ENCODE peak calls at places on chromosome 18, in four cellular contexts. T, O, K and F are unnamed samples.

GRCh38 chr18:22424564-22424963 is 6.8 kb upstream of the CTAGE1 start:
- DNase-seq in T (no peak), O (no peak), K (no peak), F (no peak)

GRCh38 chr18:36455931-36456330 is 158.4 kb downstream of the FHOD3 start:
- DNase-seq in T (no peak), O (no peak), K (no peak), F (no peak)

GRCh38 chr18:36128907-36129299 is 237 bp downstream of the SLC39A6 start:
- DNase-seq in T (no peak), O (no peak), K (no peak), F (no peak)

GRCh38 chr18:41617592-41617991 is 337.4 kb upstream of the PIK3C3 start:
- DNase-seq in T (no peak), O (no peak), K (no peak), F (no peak)

GRCh38 chr18:21243041-21243431 is 1.0 kb downstream of the GREB1L start:
- DNase-seq in T (no peak), O (no peak), K (no peak), F (no peak)

GRCh38 chr18:36045241-36045999 is 21.9 kb downstream of the RPRD1A start:
- DNase-seq in T (no peak), O (no peak), K (no peak), F (no peak)

GRCh38 chr18:69935319-69936190 is 12.1 kb downstream of the CD226 start:
- DNase-seq in T (no peak), O (peak; percentile 83), K (no peak), F (peak; percentile 39)

GRCh38 chr18:26003391-26003790 is 87.0 kb downstream of the SS18 start:
- DNase-seq in T (no peak), O (no peak), K (no peak), F (no peak)

GRCh38 chr18:68893396-68893795 is 95.5 kb downstream of the CCDC102B start:
- DNase-seq in T (no peak), O (no peak), K (no peak), F (no peak)

GRCh38 chr18:67525328-67526110 is 9.0 kb upstream of the DSEL start:
- DNase-seq in T (peak; percentile 82), O (no peak), K (no peak), F (no peak)

GRCh38 chr18:48929951-48930713 is 20.6 kb downstream of the SMAD7 start:
- DNase-seq in T (no peak), O (no peak), K (peak; percentile 90), F (peak; percentile 73)

DNA sequence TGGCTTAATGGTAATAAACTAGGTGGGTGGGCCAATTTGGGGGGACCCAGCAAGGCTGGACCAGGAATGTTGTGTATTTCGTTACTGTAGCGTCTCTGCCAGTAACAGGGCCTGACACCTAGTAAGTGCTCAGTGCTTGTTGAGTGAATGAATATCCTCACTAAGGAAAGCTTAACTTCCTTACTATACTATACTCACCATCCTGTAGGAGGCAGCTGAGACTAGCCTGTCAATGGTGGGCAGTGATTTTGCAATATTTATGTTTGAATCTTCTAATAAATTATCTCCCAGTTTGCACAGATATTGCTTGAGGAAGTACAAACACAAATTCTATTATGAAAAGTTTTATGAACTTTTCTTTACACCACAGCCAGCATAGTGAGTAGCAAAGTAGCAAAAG is 370.7 kb upstream of the SYT4 start:
- DNase-seq in T (no peak), O (no peak), K (no peak), F (no peak)
- TF ChIP-seq CTCF in T (peak; percentile 13), O (no peak), K (no peak), F (no peak)

GRCh38 chr18:9922592-9923308 is 8.9 kb downstream of the VAPA start:
- DNase-seq in T (no peak), O (no peak), K (no peak), F (no peak)
- H3K4me1 ChIP-seq in T (peaks cover 78% of the 10 kb centered on the region), O (peaks cover 100% of the 10 kb centered on the region), K (peaks cover 31% of the 10 kb centered on the region), F (peaks cover 84% of the 10 kb centered on the region)

DNA sequence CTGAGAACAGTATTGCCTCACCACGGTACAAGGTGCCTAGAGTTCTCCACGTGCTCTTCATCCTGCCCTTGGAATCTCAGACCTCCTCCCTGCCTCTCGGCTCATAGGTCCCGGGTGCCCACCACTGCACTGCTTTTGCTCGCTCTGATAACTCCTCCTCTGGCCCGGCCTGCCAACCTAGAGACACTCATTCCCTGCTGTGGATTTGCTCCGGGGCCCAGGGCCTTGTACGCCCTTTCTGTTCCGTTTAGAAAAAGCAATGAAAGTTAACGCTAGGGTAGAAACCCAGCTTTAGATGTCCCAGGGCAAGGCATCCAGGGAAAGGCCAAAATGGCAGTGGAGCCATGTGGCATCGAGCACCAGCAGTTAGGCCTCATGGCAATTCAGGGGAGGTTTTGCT is 253.9 kb downstream of the VAPA start:
- DNase-seq in T (no peak), O (no peak), K (no peak), F (no peak)
- TF ChIP-seq CTCF in T (no peak), O (no peak), K (no peak), F (no peak)

GRCh38 chr18:62877448-62878221 is 162.3 kb downstream of the PHLPP1 start:
- DNase-seq in T (no peak), O (no peak), K (no peak), F (no peak)

GRCh38 chr18:62876828-62877227 is 161.5 kb downstream of the PHLPP1 start:
- DNase-seq in T (no peak), O (no peak), K (no peak), F (no peak)

GRCh38 chr18:62876106-62876505 is 160.8 kb downstream of the PHLPP1 start:
- DNase-seq in T (no peak), O (no peak), K (peak; percentile 53), F (no peak)

GRCh38 chr18:62880034-62880433 is 164.7 kb downstream of the PHLPP1 start:
- DNase-seq in T (no peak), O (no peak), K (no peak), F (no peak)

DNA sequence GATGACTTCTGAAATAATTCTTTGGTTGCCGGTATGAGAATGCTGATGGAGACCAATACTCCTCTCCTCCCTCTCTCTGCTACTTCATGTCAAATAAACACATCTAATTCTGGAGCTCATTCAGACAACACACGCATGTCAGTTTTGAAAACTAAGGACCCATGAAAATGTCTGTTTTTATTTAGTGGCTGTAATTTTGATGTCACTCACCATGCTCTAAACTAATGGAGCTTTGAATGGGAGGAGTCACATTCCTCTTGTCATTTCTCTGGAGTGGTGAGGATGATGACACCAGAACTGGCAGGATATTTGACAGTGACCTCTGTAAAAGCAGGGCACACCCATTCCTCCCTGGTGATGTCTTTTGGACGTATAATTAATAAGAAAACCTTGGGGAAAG is 163.0 kb downstream of the PHLPP1 start:
- DNase-seq in T (no peak), O (no peak), K (no peak), F (no peak)
- H3K4me1 ChIP-seq in T (peaks cover 60% of the 10 kb centered on the region), O (no peaks in the 10 kb centered on the region), K (peaks cover 41% of the 10 kb centered on the region), F (peaks cover 16% of the 10 kb centered on the region)

DNA sequence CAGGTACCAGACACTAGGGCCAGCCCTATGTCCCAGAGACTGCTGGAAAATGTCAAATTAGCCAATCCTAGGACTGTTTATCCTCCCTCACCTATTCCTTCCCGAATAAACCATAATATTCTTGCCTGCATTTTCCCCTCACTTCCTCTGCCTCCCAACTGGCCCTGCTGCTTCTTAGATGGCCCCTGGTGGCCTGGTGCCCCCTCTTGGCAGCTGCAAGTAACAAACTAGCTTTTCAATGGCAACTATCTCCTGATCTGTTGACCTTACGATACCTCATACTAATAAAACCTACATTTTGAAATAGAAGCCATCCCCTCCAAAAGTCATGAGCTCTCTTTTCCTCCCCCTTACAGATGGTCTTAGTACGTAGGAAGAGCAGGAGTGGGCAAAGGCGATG is 132.0 kb downstream of the ALPK2 start:
- DNase-seq in T (no peak), O (no peak), K (no peak), F (no peak)
- TF ChIP-seq CTCF in T (peak; percentile 59), O (no peak), K (no peak), F (no peak)

GRCh38 chr18:54765636-54766035 is 62.6 kb upstream of the RAB27B start:
- DNase-seq in T (no peak), O (no peak), K (no peak), F (no peak)
- H3K4me1 ChIP-seq in T (peaks cover 3% of the 10 kb centered on the region), O (no peaks in the 10 kb centered on the region), K (peaks cover 25% of the 10 kb centered on the region), F (peaks cover 10% of the 10 kb centered on the region)

GRCh38 chr18:74190086-74190485 is 41.8 kb downstream of the TIMM21 start:
- DNase-seq in T (no peak), O (no peak), K (no peak), F (no peak)
- TF ChIP-seq CTCF in T (no peak), O (no peak), K (no peak), F (no peak)